ENCODE peak calls at places on chromosomes 1 and 21, in eight cellular contexts. I is RPMI7951, B is SJSA1, O is M059J, Y is NCI-H2081, D is COR-L47, Z is fibroblast of the conjunctiva, P is GM23248. T is an unnamed sample.

GRCh38 chr1:26537951-26538352 is 8.4 kb downstream of the RPS6KA1 start:
- DNase-seq in Y (no peak), B (no peak), Z (peak; percentile 18), O (peak; percentile 44), I (peak; percentile 28), P (peak; percentile 53), D (no peak), T (peak; percentile 77)

GRCh38 chr21:36703123-36703522 is 4.2 kb downstream of the SIM2 start:
- DNase-seq in Y (no peak), O (no peak), Z (no peak), I (no peak), D (no peak), B (no peak), P (no peak), T (no peak)

GRCh38 chr1:13812456-13813397 is 112.7 kb downstream of the PRDM2 start:
- DNase-seq in Z (no peak), P (peak; percentile 22), O (peak; percentile 12), D (no peak), B (no peak), I (no peak), Y (no peak), T (no peak)

GRCh38 chr1:150076066-150076465 is 8.5 kb downstream of the VPS45 start:
- DNase-seq in O (no peak), B (no peak), P (no peak), Y (no peak), I (no peak), Z (no peak), D (no peak), T (no peak)

GRCh38 chr1:232335261-232335660 is 294.7 kb downstream of the SIPA1L2 start:
- DNase-seq in I (no peak), B (no peak), O (no peak), D (no peak), P (no peak), Y (no peak), Z (no peak), T (no peak)

GRCh38 chr1:22442212-22442894 is 9.3 kb upstream of the ZBTB40 start:
- DNase-seq in D (no peak), I (no peak), Z (no peak), B (no peak), Y (no peak), O (no peak), P (no peak), T (no peak)

GRCh38 chr1:55876276-55877060 is 661.3 kb upstream of the USP24 start:
- DNase-seq in D (no peak), P (no peak), B (no peak), Z (no peak), I (no peak), Y (no peak), O (peak; percentile 18), T (no peak)

GRCh38 chr1:216665381-216665780 is 57.8 kb downstream of the ESRRG start:
- DNase-seq in B (no peak), P (peak; percentile 2), Y (no peak), Z (peak; percentile 62), I (no peak), D (no peak), O (no peak), T (no peak)

GRCh38 chr1:16151200-16151708 is 4.6 kb downstream of the EPHA2 start:
- DNase-seq in D (peak; percentile 20), I (peak; percentile 87), B (no peak), O (peak; percentile 70), Y (no peak), P (peak; percentile 46), Z (no peak), T (no peak)

GRCh38 chr1:2821970-2822620 is 20.6 kb upstream of the TTC34 start:
- DNase-seq in B (no peak), Y (peak; percentile 4), Z (no peak), I (no peak), P (peak; percentile 24), O (peak; percentile 4), D (peak; percentile 40), T (peak; percentile 62)

GRCh38 chr1:65001238-65001792 is 35.0 kb upstream of the JAK1 start:
- DNase-seq in I (no peak), Z (no peak), Y (no peak), B (no peak), P (peak; percentile 94), D (no peak), O (no peak), T (no peak)

GRCh38 chr1:234486858-234487830 is 8.2 kb upstream of the TARBP1 start:
- DNase-seq in P (peak; percentile 88), B (peak; percentile 62), D (peak; percentile 21), Z (no peak), O (peak; percentile 68), Y (peak; percentile 33), I (peak; percentile 74), T (peak; percentile 70)

GRCh38 chr1:225888289-225888897 is 553 bp downstream of the LEFTY1 start:
- DNase-seq in P (no peak), Y (no peak), O (no peak), B (no peak), I (no peak), Z (no peak), D (no peak), T (no peak)

GRCh38 chr1:91308544-91308943 is 96.1 kb downstream of the HFM1 start:
- DNase-seq in Z (no peak), B (no peak), O (no peak), I (no peak), Y (no peak), D (no peak), P (no peak), T (no peak)

T was measured in Karpas-422.